ENCODE peak calls at places on chromosomes 3 and 15, in nine cellular contexts. H is upper lobe of right lung, A is sigmoid colon, D is adrenal gland, J is brain microvascular endothelial cell, Q is uterus, B is fibroblast of lung, P is A549, I is psoas muscle. X is an unnamed sample.

GRCh38 chr3:38725726-38726410 is 76.4 kb upstream of the SCN5A start:
- DNase-seq in H (no peak), A (no peak), D (no peak), J (peak), Q (no peak), B (peak), P (no peak), I (no peak), X (no peak)

GRCh38 chr3:141266186-141266585 is 34.6 kb downstream of the PXYLP1 start:
- DNase-seq in H (no peak), A (no peak), D (no peak), J (no peak), Q (no peak), B (no peak), P (no peak), I (no peak), X (peak)

GRCh38 chr3:101066776-101067175 is 73.6 kb upstream of the ABI3BP start:
- DNase-seq in H (no peak), A (no peak), D (peak), J (peak), Q (no peak), B (peak), P (no peak), I (no peak), X (no peak)

GRCh38 chr3:31748281-31749245 is 215.8 kb downstream of the STT3B start:
- DNase-seq in H (no peak), A (no peak), D (no peak), J (no peak), Q (no peak), B (no peak), P (no peak), I (no peak), X (no peak)

GRCh38 chr15:90665288-90666134 is 51.6 kb upstream of the BLM start:
- DNase-seq in H (peak), A (peak), D (peak), J (peak), Q (peak), B (peak), P (peak), I (peak), X (peak)

GRCh38 chr3:157101470-157101869 is 58.5 kb downstream of the CCNL1 start:
- DNase-seq in H (no peak), A (no peak), D (no peak), J (no peak), Q (no peak), B (no peak), P (no peak), I (no peak), X (no peak)

GRCh38 chr3:155102329-155102728 is 22.2 kb downstream of the MME start:
- DNase-seq in H (no peak), A (no peak), D (no peak), J (peak), Q (no peak), B (no peak), P (no peak), I (no peak), X (no peak)

GRCh38 chr3:41208507-41208906 is 9.2 kb downstream of the CTNNB1 start:
- DNase-seq in H (no peak), A (no peak), D (peak), J (no peak), Q (no peak), B (no peak), P (no peak), I (no peak), X (no peak)

GRCh38 chr3:100384735-100385134 is 16.2 kb downstream of the TOMM70 start:
- DNase-seq in H (no peak), A (no peak), D (no peak), J (no peak), Q (no peak), B (peak), P (no peak), I (no peak), X (no peak)

GRCh38 chr3:45387636-45388348 is 584 bp upstream of the LARS2 start:
- DNase-seq in H (no peak), A (no peak), D (peak), J (no peak), Q (no peak), B (no peak), P (no peak), I (no peak), X (no peak)

GRCh38 chr15:82312611-82313349 is 36.5 kb downstream of the GOLGA6L10 start:
- DNase-seq in H (peak), A (peak), D (no peak), J (no peak), Q (no peak), B (peak), P (no peak), I (no peak), X (peak)

GRCh38 chr3:195512798-195513345 is 30.3 kb downstream of the PPP1R2 start:
- DNase-seq in H (no peak), A (no peak), D (no peak), J (no peak), Q (no peak), B (no peak), P (no peak), I (no peak), X (no peak)

GRCh38 chr3:113614402-113614801 is 82.0 kb downstream of the USF3 start:
- DNase-seq in H (no peak), A (peak), D (peak), J (no peak), Q (no peak), B (no peak), P (no peak), I (no peak), X (no peak)

GRCh38 chr3:132325103-132325606 is 7.9 kb downstream of the ACP3 start:
- DNase-seq in H (no peak), A (no peak), D (no peak), J (no peak), Q (peak), B (no peak), P (no peak), I (no peak), X (no peak)

GRCh38 chr3:13070622-13071021 is 2.6 kb downstream of the IQSEC1 start:
- DNase-seq in H (no peak), A (no peak), D (no peak), J (no peak), Q (no peak), B (no peak), P (no peak), I (no peak), X (no peak)

GRCh38 chr15:79332824-79333510 is 22.1 kb downstream of the TMED3 start:
- DNase-seq in H (no peak), A (no peak), D (no peak), J (no peak), Q (no peak), B (no peak), P (no peak), I (no peak), X (no peak)

GRCh38 chr15:85155360-85155759 is 173.7 kb downstream of the PDE8A start:
- DNase-seq in H (no peak), A (no peak), D (no peak), J (no peak), Q (no peak), B (no peak), P (no peak), I (no peak), X (no peak)

GRCh38 chr3:39254806-39255449 is 24.9 kb downstream of the CX3CR1 start:
- DNase-seq in H (no peak), A (no peak), D (no peak), J (no peak), Q (no peak), B (no peak), P (no peak), I (no peak), X (no peak)

GRCh38 chr3:150763841-150764483 is 993 bp upstream of the SIAH2 start:
- DNase-seq in H (peak), A (peak), D (peak), J (no peak), Q (peak), B (peak), P (peak), I (peak), X (peak)

GRCh38 chr3:171095063-171095462 is 68.5 kb upstream of the SLC2A2 start:
- DNase-seq in H (no peak), A (no peak), D (no peak), J (no peak), Q (no peak), B (no peak), P (no peak), I (no peak), X (no peak)

GRCh38 chr3:117927831-117928230 is 1106.8 kb downstream of the IGSF11 start:
- DNase-seq in H (no peak), A (no peak), D (no peak), J (no peak), Q (no peak), B (no peak), P (no peak), I (no peak), X (no peak)

GRCh38 chr3:178754852-178755510 is 218.7 kb downstream of the KCNMB2 start:
- DNase-seq in H (no peak), A (no peak), D (no peak), J (no peak), Q (no peak), B (no peak), P (no peak), I (no peak), X (no peak)

GRCh38 chr15:37056168-37056893 is 44.0 kb downstream of the MEIS2 start:
- DNase-seq in H (peak), A (peak), D (peak), J (no peak), Q (peak), B (no peak), P (no peak), I (peak), X (no peak)

GRCh38 chr15:60969658-60970057 is 259.4 kb downstream of the RORA start:
- DNase-seq in H (no peak), A (no peak), D (no peak), J (no peak), Q (no peak), B (no peak), P (no peak), I (no peak), X (no peak)

GRCh38 chr15:49990835-49991540 is 128.0 kb downstream of the ATP8B4 start:
- DNase-seq in H (no peak), A (no peak), D (no peak), J (no peak), Q (no peak), B (peak), P (no peak), I (no peak), X (no peak)

GRCh38 chr3:55180936-55181535 is 253.2 kb upstream of the LRTM1 start:
- DNase-seq in H (no peak), A (no peak), D (peak), J (peak), Q (no peak), B (peak), P (no peak), I (no peak), X (no peak)

GRCh38 chr15:92636950-92637481 is 18.6 kb downstream of the FAM174B start:
- DNase-seq in H (peak), A (no peak), D (no peak), J (no peak), Q (peak), B (no peak), P (no peak), I (no peak), X (no peak)

GRCh38 chr15:58453931-58454793 is 22.4 kb downstream of the LIPC start:
- DNase-seq in H (no peak), A (peak), D (no peak), J (no peak), Q (no peak), B (no peak), P (no peak), I (no peak), X (no peak)

GRCh38 chr3:134419966-134420321 is 45.7 kb upstream of the AMOTL2 start:
- DNase-seq in H (no peak), A (no peak), D (no peak), J (no peak), Q (no peak), B (no peak), P (no peak), I (no peak), X (no peak)

GRCh38 chr15:87961851-87962816 is 294.4 kb downstream of the NTRK3 start:
- DNase-seq in H (no peak), A (no peak), D (no peak), J (no peak), Q (no peak), B (no peak), P (no peak), I (no peak), X (no peak)

GRCh38 chr3:184230081-184230602 is 757 bp downstream of the VWA5B2 start:
- DNase-seq in H (no peak), A (no peak), D (no peak), J (no peak), Q (no peak), B (no peak), P (no peak), I (no peak), X (no peak)

GRCh38 chr3:194397757-194398312 is 1.2 kb downstream of the GP5 start:
- DNase-seq in H (peak), A (no peak), D (no peak), J (no peak), Q (no peak), B (peak), P (no peak), I (no peak), X (no peak)

GRCh38 chr15:26083457-26084350 is 220.6 kb upstream of the ATP10A start:
- DNase-seq in H (no peak), A (no peak), D (no peak), J (no peak), Q (no peak), B (no peak), P (no peak), I (no peak), X (no peak)

GRCh38 chr15:33722005-33722672 is 246.2 kb upstream of the CHRM5 start:
- DNase-seq in H (no peak), A (no peak), D (no peak), J (peak), Q (no peak), B (peak), P (no peak), I (no peak), X (no peak)

GRCh38 chr3:141331370-141332318 is 36.7 kb upstream of the ZBTB38 start:
- DNase-seq in H (no peak), A (peak), D (peak), J (peak), Q (peak), B (peak), P (peak), I (peak), X (peak)

GRCh38 chr3:114714237-114714636 is 420.4 kb downstream of the TIGIT start:
- DNase-seq in H (no peak), A (no peak), D (no peak), J (no peak), Q (no peak), B (no peak), P (no peak), I (no peak), X (no peak)

GRCh38 chr3:39291903-39292329 is 12.1 kb upstream of the CX3CR1 start:
- DNase-seq in H (peak), A (peak), D (peak), J (peak), Q (peak), B (peak), P (peak), I (peak), X (no peak)

DNA sequence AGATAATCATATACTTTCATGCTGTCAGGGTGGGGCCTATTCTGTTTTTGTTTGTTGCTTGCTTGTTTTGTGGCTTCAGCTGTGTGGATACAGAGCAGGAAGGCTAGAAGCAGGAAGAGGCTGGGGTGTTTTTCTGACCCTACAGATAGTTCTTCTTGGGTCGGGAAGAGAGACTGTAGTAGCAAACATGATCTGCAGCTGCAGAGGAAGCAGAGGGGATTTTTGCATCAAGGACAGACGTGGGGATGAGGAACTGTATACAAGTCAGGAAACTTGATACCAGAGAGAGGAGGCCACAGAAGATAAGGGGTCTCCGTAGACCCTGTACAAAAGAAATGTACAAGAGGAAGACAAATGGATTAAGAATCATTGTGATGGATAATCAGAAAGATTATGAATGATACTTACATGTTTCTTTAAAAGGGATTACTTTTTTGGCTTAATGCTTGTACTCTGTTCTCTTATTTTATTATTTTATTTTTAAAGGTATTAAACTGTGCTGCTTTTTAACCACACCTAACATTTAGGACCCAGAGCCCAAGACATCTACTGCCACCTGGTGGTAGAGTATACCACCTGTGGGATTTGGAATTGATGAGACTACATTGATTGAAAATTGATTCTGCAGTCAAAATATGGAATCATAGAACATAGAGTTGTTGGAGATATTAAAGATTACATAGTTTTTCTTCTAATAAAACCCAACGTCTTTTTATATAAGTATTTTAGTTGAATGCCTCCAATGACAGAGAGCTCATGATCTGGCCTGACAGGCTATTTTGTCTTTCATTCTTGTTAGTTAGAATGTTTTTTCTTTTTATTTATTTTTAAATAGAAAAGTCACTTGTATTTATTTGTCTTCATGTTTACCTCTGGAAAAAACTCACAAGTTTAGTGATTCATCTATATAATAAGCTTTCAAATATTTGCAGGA is 87.3 kb upstream of the ROPN1 start:
- DNase-seq in H (no peak), A (no peak), D (peak), J (peak), Q (no peak), B (peak), P (peak), I (no peak), X (no peak)
- TF ChIP-seq CTCF in H (peak), A (peak), D (peak), J (peak), Q (peak), B (peak), P (peak), I (peak), X (no peak)

GRCh38 chr15:96325579-96326331 is 4.7 kb upstream of the NR2F2 start:
- DNase-seq in H (no peak), A (no peak), D (no peak), J (peak), Q (no peak), B (peak), P (no peak), I (no peak), X (peak)
- H3K27ac ChIP-seq in H (peak), A (peak), D (peak), J (peak), Q (peak), B (peak), P (peak), I (peak), X (peak)

DNA sequence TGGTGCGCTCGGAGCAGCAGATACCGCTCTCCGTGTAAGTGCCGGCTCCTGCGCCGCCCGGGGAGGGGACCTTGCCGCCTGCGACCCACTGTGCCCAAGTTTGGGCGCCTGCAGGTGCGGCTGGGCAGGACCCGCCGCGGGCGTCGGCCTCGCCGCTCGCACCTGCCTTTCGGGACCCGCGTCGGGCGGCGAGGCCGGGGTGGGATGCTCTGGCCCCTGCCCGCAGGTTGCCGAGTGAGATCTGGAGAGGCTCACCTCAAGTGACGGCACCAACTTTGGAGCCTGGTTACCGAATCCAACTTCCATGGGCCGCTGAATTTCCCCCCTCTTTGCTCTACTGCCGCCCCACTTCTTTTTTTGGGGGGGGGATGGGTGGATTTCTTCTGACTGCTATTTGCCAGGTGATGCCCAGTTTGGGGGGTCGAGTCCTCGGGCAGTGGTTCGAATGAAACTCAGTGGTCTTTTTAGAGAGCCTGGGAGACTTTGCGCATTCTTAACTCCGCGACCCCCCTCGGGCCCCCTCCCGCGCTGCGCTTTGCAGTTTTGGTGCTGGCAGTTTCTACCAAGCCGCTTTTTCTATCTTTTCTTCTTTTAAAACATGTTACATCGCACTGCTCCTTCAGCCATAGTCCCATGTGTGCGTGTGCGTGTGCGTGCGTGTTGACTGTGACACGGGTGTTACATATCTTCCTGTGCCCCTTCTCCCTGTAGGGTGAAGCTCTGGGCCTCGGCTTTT is 618 bp downstream of the CACNA2D3 start:
- DNase-seq in H (no peak), A (no peak), D (no peak), J (no peak), Q (no peak), B (no peak), P (no peak), I (no peak), X (no peak)
- H3K4me3 ChIP-seq in H (peak), A (peak), D (no peak), J (no peak), Q (peak), B (peak), P (peak), I (peak), X (peak)

DNA sequence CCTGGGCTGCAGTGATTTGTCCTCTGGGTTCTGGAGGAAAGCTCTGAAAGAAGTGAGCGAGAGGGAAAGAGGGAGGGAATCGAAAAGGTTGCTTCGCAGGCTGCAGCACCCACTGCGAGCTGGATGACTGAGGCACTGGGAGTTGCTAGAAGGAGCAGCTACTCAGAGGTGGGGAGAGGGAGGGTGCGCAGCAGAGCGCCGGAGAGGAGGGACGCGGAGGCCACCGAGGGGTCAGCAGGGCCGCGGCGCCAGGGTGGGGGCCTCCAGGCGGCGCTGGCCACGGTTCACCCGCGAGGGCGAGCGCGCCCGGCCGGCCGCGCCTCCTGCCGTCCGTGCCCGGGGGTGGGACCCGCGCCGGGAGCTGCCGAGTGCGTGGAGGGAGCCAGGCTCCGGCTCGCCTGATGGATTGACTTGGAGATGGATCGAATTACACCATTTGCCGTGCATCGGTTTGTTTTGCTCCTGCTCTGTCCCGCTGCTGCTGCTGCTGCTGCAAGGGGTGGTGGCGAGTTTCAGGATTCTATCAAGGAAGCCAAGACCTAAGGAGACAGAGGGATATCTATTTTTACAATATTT is at the start of gene SEMA6D:
- DNase-seq in H (peak), A (peak), D (peak), J (peak), Q (peak), B (peak), P (peak), I (peak), X (peak)
- TF ChIP-seq CTCF in H (peak), A (no peak), D (no peak), J (no peak), Q (no peak), B (peak), P (no peak), I (peak), X (peak)

GRCh38 chr3:188832961-188833615 is 338.7 kb upstream of the TPRG1 start:
- DNase-seq in H (no peak), A (no peak), D (no peak), J (no peak), Q (no peak), B (peak), P (no peak), I (no peak), X (no peak)
- H3K27ac ChIP-seq in H (no peak), A (peak), D (no peak), J (no peak), Q (peak), B (no peak), P (no peak), I (no peak), X (no peak)